ENCODE peak calls at places on chromosomes 6 and 20, in six cellular contexts. E, O, Q, B, U and D are unnamed samples. For H3K27me3, the result is how much of the 10 kb centered on the place peaks cover.

GRCh38 chr20:60037120-60037499 is 78.9 kb downstream of the CDH26 start:
- DNase-seq in B (no peak), Q (no peak), U (no peak), E (no peak), O (no peak), D (no peak)

GRCh38 chr6:101534386-101534785 is 140.9 kb downstream of the GRIK2 start:
- DNase-seq in E (no peak), B (no peak), O (no peak), Q (no peak), U (no peak), D (no peak)

GRCh38 chr20:17471606-17472187 is 59.5 kb downstream of the BFSP1 start:
- DNase-seq in O (no peak), E (no peak), Q (no peak), U (no peak), B (no peak), D (no peak)

GRCh38 chr20:9615766-9616454 is 101.5 kb downstream of the LAMP5 start:
- DNase-seq in U (no peak), E (no peak), B (no peak), O (no peak), Q (no peak), D (no peak)

GRCh38 chr20:57653910-57654309 is 33.7 kb upstream of the ZBP1 start:
- DNase-seq in E (no peak), U (peak), B (peak), O (no peak), Q (no peak), D (no peak)

GRCh38 chr20:8994045-8994444 is 74.8 kb upstream of the PLCB4 start:
- DNase-seq in U (no peak), B (peak), E (no peak), O (no peak), Q (no peak), D (no peak)

GRCh38 chr6:11772109-11772830 is 6.3 kb downstream of the ADTRP start:
- DNase-seq in B (no peak), Q (no peak), E (peak), U (no peak), O (peak), D (no peak)

GRCh38 chr6:166627875-166628849 is 1.1 kb upstream of the RPS6KA2 start:
- DNase-seq in Q (peak), E (peak), U (peak), B (peak), O (no peak), D (peak)

GRCh38 chr6:101398716-101399626 is 5.5 kb downstream of the GRIK2 start:
- DNase-seq in B (no peak), U (no peak), O (no peak), E (no peak), Q (no peak), D (no peak)

GRCh38 chr6:79813143-79813542 is 134.2 kb downstream of the ELOVL4 start:
- DNase-seq in E (no peak), B (no peak), Q (no peak), U (no peak), O (no peak), D (no peak)

GRCh38 chr6:12160350-12160749 is 129.8 kb upstream of the EDN1 start:
- DNase-seq in O (no peak), B (no peak), U (no peak), E (no peak), Q (no peak), D (no peak)

GRCh38 chr6:157763129-157763893 is 59.7 kb upstream of the SNX9 start:
- DNase-seq in U (peak), Q (no peak), B (no peak), O (no peak), E (peak), D (no peak)

GRCh38 chr6:151330130-151330715 is 61.1 kb downstream of the ZBTB2 start:
- DNase-seq in U (no peak), B (no peak), O (peak), Q (no peak), E (no peak), D (no peak)

GRCh38 chr20:38751360-38751976 is 3.2 kb downstream of the ACTR5 start:
- DNase-seq in U (no peak), E (peak), Q (no peak), B (peak), O (no peak), D (no peak)

DNA sequence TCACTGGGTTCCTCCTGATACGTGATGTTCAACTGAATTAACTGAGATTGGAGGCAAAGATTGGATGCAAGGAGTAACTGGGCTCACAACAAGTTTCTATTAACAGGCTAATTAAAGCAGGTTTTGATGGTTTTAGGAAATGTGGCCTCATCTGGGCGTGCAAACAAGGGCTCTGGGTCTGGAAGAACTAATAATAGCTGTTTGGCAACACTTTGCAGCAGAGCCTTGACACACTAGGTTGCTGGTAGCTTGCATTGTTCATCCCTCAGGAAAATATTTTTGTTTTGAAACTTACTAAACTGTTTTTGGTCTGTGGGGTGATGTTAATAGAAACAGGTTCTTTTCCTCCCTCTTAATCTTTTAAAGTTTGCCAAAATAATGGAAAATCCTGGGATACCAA is 117.2 kb upstream of the CD93 start:
- DNase-seq in E (no peak), O (no peak), Q (no peak), B (no peak), U (no peak), D (no peak)
- H3K27me3 ChIP-seq in E (under half), O (under half), Q (under half), B (under half), U (under half), D (under half)

GRCh38 chr20:46159101-46159897 is 41.2 kb downstream of the CD40 start:
- DNase-seq in E (no peak), U (no peak), O (no peak), Q (no peak), B (no peak), D (no peak)

GRCh38 chr20:46156065-46156464 is 38.0 kb downstream of the CD40 start:
- DNase-seq in O (no peak), B (no peak), Q (no peak), U (no peak), E (no peak), D (no peak)

GRCh38 chr20:46158476-46158987 is 40.4 kb downstream of the CD40 start:
- DNase-seq in E (no peak), O (no peak), B (no peak), U (no peak), Q (no peak), D (no peak)

GRCh38 chr20:46157625-46158024 is 39.5 kb downstream of the CD40 start:
- DNase-seq in B (no peak), U (no peak), Q (no peak), E (no peak), O (no peak), D (no peak)

DNA sequence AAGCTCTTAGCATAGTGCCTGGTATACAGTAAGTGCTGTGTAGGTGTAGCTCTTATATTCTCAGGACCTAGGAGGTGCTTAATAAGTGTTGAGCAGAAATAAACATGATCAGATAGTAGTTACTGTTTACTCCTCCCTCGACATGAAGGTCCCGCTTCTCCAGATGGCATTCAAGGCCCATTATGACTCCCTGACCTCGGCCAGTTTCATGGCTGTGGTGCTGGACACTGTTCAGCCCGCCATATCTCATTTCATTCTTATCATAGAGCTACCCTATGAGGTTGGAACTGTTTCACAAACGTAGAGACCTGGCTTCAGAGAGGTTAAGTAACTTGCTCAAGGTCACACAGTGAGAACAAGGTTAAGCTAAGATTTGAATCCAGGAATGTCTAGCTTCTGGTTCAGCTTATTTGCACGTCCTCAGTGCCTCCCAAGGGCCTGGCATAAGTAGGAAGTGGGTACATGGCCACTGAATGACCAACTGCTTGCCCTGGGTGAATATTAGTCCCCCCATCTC is 39.0 kb downstream of the CD40 start:
- DNase-seq in U (no peak), B (no peak), Q (no peak), O (no peak), E (no peak), D (no peak)
- H3K27me3 ChIP-seq in U (under half), B (under half), Q (under half), O (under half), E (under half), D (under half)

DNA sequence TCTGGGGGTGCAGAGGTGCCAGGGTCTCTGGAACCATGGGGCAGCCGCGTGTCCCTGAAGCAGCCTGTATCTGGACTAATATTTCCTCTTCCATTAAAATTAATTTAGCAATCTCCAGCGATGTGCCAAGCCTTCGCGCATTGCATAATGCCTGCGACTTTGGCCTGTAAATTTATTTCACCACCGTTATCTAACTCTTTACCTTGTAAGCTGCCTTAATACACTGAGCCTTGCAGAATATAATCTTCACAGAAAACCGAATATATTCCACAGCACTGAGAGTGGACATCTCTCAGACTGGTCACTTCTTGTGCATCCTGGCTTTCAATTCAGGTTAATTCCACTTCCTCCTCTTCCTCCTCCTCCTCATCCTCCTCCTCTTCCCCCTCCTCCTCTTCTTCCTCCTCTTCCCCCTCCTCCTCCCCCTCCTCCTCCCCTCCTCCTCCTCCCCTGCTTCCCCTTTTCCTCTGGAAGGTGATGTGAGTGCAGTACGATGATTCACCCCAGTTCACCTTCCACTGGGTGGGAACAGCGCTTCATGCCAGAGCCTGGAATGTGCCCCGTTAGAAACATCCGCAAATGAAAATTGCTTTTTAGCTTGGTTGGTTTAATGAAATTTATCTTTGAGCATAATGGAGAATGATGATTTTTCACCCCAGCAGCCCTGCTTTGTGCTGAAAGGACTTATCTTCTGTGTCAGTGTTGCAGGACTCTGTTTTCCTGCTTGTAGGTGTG is 101.4 kb downstream of the CDH4 start:
- DNase-seq in E (peak), B (no peak), O (no peak), Q (no peak), U (no peak), D (no peak)
- H3K27me3 ChIP-seq in E (under half), B (under half), O (under half), Q (under half), U (under half), D (under half)

GRCh38 chr6:99611148-99611547 is 4.5 kb downstream of the PRDM13 start:
- DNase-seq in B (peak), Q (no peak), O (no peak), U (no peak), E (no peak), D (no peak)
- H3K27me3 ChIP-seq in B (under half), Q (half or more), O (half or more), U (half or more), E (half or more), D (half or more)

GRCh38 chr6:105988321-105988720 is 97.8 kb upstream of the PRDM1 start:
- DNase-seq in O (peak), U (no peak), Q (no peak), B (no peak), E (no peak), D (no peak)

GRCh38 chr6:105983763-105984162 is 102.4 kb upstream of the PRDM1 start:
- DNase-seq in O (no peak), Q (no peak), E (no peak), B (no peak), U (no peak), D (no peak)

GRCh38 chr6:105986998-105987397 is 99.1 kb upstream of the PRDM1 start:
- DNase-seq in B (no peak), O (peak), E (no peak), U (no peak), Q (no peak), D (no peak)

GRCh38 chr6:105985098-105985815 is 100.9 kb upstream of the PRDM1 start:
- DNase-seq in E (peak), O (no peak), Q (no peak), B (no peak), U (no peak), D (no peak)

DNA sequence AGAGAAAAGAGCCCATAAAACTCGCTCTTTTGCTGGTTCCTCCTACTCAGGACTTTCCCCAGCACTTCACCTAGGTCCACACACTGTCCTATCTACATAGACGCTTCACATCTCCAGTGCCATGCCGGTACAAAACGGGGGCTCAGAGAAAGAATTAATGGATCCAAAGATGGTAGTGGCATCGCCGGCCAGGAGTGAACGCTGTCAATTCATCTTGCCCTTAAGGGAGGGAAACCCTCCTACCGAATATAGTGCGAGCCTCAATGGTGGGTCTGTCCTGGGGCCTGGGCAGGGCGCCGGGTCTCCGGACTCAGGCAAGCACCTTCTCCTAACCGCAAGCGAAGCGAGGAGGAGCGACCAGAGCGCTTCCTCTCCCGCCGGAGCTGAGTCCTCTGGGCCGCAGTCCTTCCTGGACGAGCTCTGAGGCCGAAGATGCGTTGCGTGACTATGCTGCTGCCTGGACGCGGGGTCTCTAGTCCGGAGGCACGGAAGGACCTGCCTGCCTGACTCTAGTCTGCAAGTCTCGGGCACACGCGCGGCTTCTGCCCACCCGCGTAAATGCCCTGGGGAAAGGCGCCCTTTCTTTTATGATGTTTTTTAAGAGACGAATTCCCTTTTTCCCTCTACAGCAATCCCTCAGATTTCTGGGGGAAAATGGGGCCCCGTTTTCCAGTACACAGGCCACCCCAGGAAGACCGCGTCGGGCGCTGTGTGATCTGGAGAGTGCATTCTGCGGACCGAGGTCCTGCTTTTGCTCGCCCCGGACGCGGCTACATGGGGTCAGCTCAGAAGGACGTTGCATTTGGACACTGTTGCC is 100.1 kb upstream of the PRDM1 start:
- DNase-seq in U (peak), E (no peak), B (no peak), Q (no peak), O (no peak), D (no peak)
- H3K27me3 ChIP-seq in U (half or more), E (under half), B (under half), Q (under half), O (under half), D (half or more)

DNA sequence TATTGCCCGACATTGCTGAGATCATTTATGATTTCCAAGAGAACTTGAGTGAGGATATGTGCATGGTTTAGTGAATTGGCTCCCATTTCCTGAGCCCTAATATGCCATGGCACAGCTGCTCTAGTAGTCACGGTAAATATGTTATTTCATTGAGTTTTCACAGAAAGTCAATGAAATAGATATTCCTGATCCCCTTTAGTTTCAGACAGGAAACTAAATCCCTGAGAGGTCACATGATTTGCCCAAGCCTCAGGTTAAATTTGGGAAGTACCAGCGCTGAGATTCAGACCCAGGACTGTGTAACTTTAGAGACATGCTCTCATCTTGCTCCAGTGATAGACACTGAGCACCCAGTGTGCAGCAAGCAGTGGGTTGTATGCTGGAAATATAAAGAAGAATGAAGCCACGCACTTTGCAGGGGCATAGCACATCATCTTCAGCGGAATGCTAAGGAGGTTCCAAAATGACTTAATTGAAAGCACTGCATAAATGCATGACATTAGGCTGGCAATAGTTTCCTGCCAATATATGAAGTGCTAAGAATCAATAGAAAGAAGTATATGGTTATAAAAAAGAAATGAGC is 70.6 kb downstream of the FARS2 start:
- DNase-seq in B (no peak), Q (no peak), U (no peak), E (no peak), O (no peak), D (no peak)
- H3K27me3 ChIP-seq in B (under half), Q (under half), U (under half), E (under half), O (under half), D (under half)

DNA sequence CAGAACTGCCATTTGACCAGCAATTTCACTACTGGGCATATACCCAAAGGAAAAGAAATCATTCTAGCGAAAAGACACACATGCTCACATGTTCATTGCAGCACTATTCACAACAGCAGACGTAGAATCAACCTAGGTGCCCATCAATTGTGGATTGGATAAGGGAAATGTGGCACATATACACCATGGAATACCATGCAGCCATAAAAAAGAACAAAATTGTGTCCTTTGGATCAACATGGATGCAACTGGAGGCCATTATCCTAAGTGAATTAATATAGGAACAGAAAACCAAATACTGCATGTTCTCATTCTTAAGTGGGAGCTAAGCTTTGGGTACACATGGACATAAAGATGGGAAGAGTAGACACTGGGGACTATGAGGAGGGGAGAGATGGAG is 16.1 kb downstream of the RAET1E start:
- DNase-seq in U (no peak), Q (no peak), O (no peak), B (no peak), E (no peak), D (no peak)
- H3K27me3 ChIP-seq in U (under half), Q (under half), O (under half), B (under half), E (under half), D (under half)

GRCh38 chr20:63815869-63816268 is 15.2 kb downstream of the ZBTB46 start:
- DNase-seq in B (no peak), Q (no peak), U (no peak), E (no peak), O (no peak), D (no peak)
- H3K27me3 ChIP-seq in B (under half), Q (under half), U (under half), E (under half), O (under half), D (under half)